ENCODE peak calls at places on chromosomes 16 and 17, in eight cellular contexts. One of them, this sample, is unnamed.

GRCh38 chr17:7394452-7395191 is at the start of gene PLSCR3:
- DNase-seq in CD4-positive, alpha-beta T cell: peak
- DNase-seq in fibroblast of mammary gland: peak
- DNase-seq in dorsolateral prefrontal cortex: peak
- DNase-seq in IMR-90: peak
- DNase-seq in sigmoid colon: peak
- DNase-seq in pancreas: peak
- DNase-seq in GM13977: peak
- DNase-seq in this sample: peak

GRCh38 chr16:3488801-3489200 is 6.5 kb downstream of the C16orf90 start:
- DNase-seq in CD4-positive, alpha-beta T cell: no peak
- DNase-seq in fibroblast of mammary gland: no peak
- DNase-seq in dorsolateral prefrontal cortex: no peak
- DNase-seq in IMR-90: no peak
- DNase-seq in sigmoid colon: no peak
- DNase-seq in pancreas: no peak
- DNase-seq in GM13977: no peak
- DNase-seq in this sample: no peak

GRCh38 chr16:78434401-78434800 is 334.9 kb downstream of the WWOX start:
- DNase-seq in CD4-positive, alpha-beta T cell: no peak
- DNase-seq in fibroblast of mammary gland: no peak
- DNase-seq in dorsolateral prefrontal cortex: no peak
- DNase-seq in IMR-90: no peak
- DNase-seq in sigmoid colon: no peak
- DNase-seq in pancreas: no peak
- DNase-seq in GM13977: no peak
- DNase-seq in this sample: no peak

GRCh38 chr17:78132086-78132676 is 1.6 kb downstream of the TMC8 start:
- DNase-seq in CD4-positive, alpha-beta T cell: peak
- DNase-seq in fibroblast of mammary gland: no peak
- DNase-seq in dorsolateral prefrontal cortex: no peak
- DNase-seq in IMR-90: no peak
- DNase-seq in sigmoid colon: no peak
- DNase-seq in pancreas: peak
- DNase-seq in GM13977: peak
- DNase-seq in this sample: no peak

GRCh38 chr16:48491517-48491916 is 106.3 kb upstream of the SIAH1 start:
- DNase-seq in CD4-positive, alpha-beta T cell: no peak
- DNase-seq in fibroblast of mammary gland: peak
- DNase-seq in dorsolateral prefrontal cortex: no peak
- DNase-seq in IMR-90: peak
- DNase-seq in sigmoid colon: no peak
- DNase-seq in pancreas: no peak
- DNase-seq in GM13977: no peak
- DNase-seq in this sample: no peak

GRCh38 chr16:11671271-11671670 is 3.0 kb downstream of the SNN start:
- DNase-seq in CD4-positive, alpha-beta T cell: no peak
- DNase-seq in fibroblast of mammary gland: no peak
- DNase-seq in dorsolateral prefrontal cortex: no peak
- DNase-seq in IMR-90: no peak
- DNase-seq in sigmoid colon: no peak
- DNase-seq in pancreas: no peak
- DNase-seq in GM13977: no peak
- DNase-seq in this sample: no peak

GRCh38 chr17:77375917-77376651 is 235.3 kb downstream of the SEC14L1 start:
- DNase-seq in CD4-positive, alpha-beta T cell: peak
- DNase-seq in fibroblast of mammary gland: peak
- DNase-seq in dorsolateral prefrontal cortex: no peak
- DNase-seq in IMR-90: peak
- DNase-seq in sigmoid colon: peak
- DNase-seq in pancreas: no peak
- DNase-seq in GM13977: peak
- DNase-seq in this sample: no peak

GRCh38 chr16:12639044-12639443 is 164.6 kb downstream of the CPPED1 start:
- DNase-seq in CD4-positive, alpha-beta T cell: no peak
- DNase-seq in fibroblast of mammary gland: peak
- DNase-seq in dorsolateral prefrontal cortex: no peak
- DNase-seq in IMR-90: peak
- DNase-seq in sigmoid colon: no peak
- DNase-seq in pancreas: no peak
- DNase-seq in GM13977: no peak
- DNase-seq in this sample: no peak

GRCh38 chr17:29195465-29196081 is 15.4 kb upstream of the MYO18A start:
- DNase-seq in CD4-positive, alpha-beta T cell: no peak
- DNase-seq in fibroblast of mammary gland: no peak
- DNase-seq in dorsolateral prefrontal cortex: peak
- DNase-seq in IMR-90: no peak
- DNase-seq in sigmoid colon: no peak
- DNase-seq in pancreas: no peak
- DNase-seq in GM13977: peak
- DNase-seq in this sample: no peak

GRCh38 chr17:21352981-21353265 is 23.2 kb upstream of the KCNJ12 start:
- DNase-seq in CD4-positive, alpha-beta T cell: no peak
- DNase-seq in fibroblast of mammary gland: no peak
- DNase-seq in dorsolateral prefrontal cortex: no peak
- DNase-seq in IMR-90: no peak
- DNase-seq in sigmoid colon: peak
- DNase-seq in pancreas: peak
- DNase-seq in GM13977: no peak
- DNase-seq in this sample: no peak

GRCh38 chr16:17461951-17462729 is 8.6 kb downstream of the XYLT1 start:
- DNase-seq in CD4-positive, alpha-beta T cell: no peak
- DNase-seq in fibroblast of mammary gland: no peak
- DNase-seq in dorsolateral prefrontal cortex: no peak
- DNase-seq in IMR-90: no peak
- DNase-seq in sigmoid colon: no peak
- DNase-seq in pancreas: no peak
- DNase-seq in GM13977: no peak
- DNase-seq in this sample: no peak

DNA sequence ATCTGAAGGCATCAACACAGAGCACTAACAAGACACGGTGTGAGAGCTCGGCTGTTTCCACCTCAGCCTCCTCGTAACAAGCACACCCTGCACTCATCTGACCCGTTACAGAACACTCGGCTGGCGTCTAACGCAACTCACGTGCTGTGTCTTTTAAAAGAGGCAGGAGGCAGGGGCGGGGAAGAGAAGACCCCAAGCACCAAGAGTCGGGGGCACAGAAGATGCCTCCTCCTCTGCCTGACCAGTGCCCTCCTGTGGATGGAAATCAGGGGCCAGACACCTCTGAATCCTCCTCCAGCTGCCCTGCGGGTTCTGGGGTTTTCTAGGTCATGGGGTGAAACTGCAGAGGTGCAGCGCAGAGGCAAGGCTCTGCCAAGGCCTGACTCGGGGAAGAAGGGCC is 74.3 kb downstream of the ZNF778 start:
- DNase-seq in CD4-positive, alpha-beta T cell: no peak
- DNase-seq in fibroblast of mammary gland: no peak
- DNase-seq in dorsolateral prefrontal cortex: no peak
- DNase-seq in IMR-90: no peak
- DNase-seq in sigmoid colon: no peak
- DNase-seq in pancreas: no peak
- DNase-seq in GM13977: no peak
- DNase-seq in this sample: no peak
- TF ChIP-seq CTCF in CD4-positive, alpha-beta T cell: no peak
- TF ChIP-seq CTCF in fibroblast of mammary gland: no peak
- TF ChIP-seq CTCF in dorsolateral prefrontal cortex: no peak
- TF ChIP-seq CTCF in IMR-90: no peak
- TF ChIP-seq CTCF in sigmoid colon: no peak
- TF ChIP-seq CTCF in pancreas: no peak
- TF ChIP-seq CTCF in GM13977: no peak
- TF ChIP-seq CTCF in this sample: no peak

GRCh38 chr17:16872836-16873653 is 98.9 kb downstream of the TNFRSF13B start:
- DNase-seq in CD4-positive, alpha-beta T cell: peak
- DNase-seq in fibroblast of mammary gland: peak
- DNase-seq in dorsolateral prefrontal cortex: no peak
- DNase-seq in IMR-90: no peak
- DNase-seq in sigmoid colon: no peak
- DNase-seq in pancreas: no peak
- DNase-seq in GM13977: peak
- DNase-seq in this sample: peak
- TF ChIP-seq CTCF in CD4-positive, alpha-beta T cell: peak
- TF ChIP-seq CTCF in fibroblast of mammary gland: peak
- TF ChIP-seq CTCF in dorsolateral prefrontal cortex: peak
- TF ChIP-seq CTCF in IMR-90: peak
- TF ChIP-seq CTCF in sigmoid colon: peak
- TF ChIP-seq CTCF in pancreas: peak
- TF ChIP-seq CTCF in GM13977: peak
- TF ChIP-seq CTCF in this sample: peak

DNA sequence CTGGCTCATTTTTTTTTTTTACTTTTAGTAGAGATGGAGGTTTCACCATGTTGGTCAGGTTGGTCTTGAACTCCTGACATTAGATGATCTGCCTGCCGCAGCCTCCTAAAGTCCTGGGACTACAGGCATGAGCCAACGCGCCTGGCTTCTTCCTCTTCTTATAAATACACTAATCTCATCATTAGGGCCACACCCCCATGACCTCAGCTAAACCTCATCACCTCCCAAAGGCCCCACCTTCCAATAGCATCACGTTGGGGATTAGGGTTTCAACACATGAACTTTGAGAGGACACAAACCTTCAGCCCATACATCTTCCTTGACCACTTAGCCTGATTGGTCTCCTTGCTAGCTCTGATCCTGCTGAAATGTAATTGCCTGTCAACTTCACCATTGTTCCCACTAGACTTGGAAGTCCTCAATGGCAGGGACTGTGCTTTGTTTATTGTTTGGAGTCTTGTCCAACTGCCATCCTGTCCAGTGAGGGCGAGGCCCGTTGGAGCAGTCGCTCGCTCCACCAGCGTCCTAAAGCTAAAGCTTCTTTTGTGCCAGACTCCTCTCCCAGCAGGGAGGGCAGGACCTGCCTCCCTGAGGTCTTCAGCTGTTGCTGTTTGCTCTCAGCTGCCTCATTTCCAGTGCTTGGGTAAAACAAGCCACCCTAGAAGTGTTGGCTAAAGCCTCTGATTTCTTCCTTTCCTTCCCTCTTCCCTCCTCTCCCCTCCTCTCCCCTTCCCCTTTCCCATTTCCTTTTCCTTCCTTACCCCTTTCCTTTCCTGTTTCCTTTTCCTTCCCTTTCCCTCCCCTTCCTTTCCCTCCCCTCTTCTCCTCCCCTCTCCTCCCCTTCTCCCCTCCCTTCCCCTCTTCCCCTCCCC is 85.3 kb downstream of the HAPSTR1 start:
- DNase-seq in CD4-positive, alpha-beta T cell: no peak
- DNase-seq in fibroblast of mammary gland: no peak
- DNase-seq in dorsolateral prefrontal cortex: peak
- DNase-seq in IMR-90: no peak
- DNase-seq in sigmoid colon: no peak
- DNase-seq in pancreas: no peak
- DNase-seq in GM13977: no peak
- DNase-seq in this sample: no peak
- TF ChIP-seq CTCF in CD4-positive, alpha-beta T cell: no peak
- TF ChIP-seq CTCF in fibroblast of mammary gland: no peak
- TF ChIP-seq CTCF in dorsolateral prefrontal cortex: peak
- TF ChIP-seq CTCF in IMR-90: no peak
- TF ChIP-seq CTCF in sigmoid colon: no peak
- TF ChIP-seq CTCF in pancreas: no peak
- TF ChIP-seq CTCF in GM13977: no peak
- TF ChIP-seq CTCF in this sample: no peak

GRCh38 chr17:35117984-35118383 is 1.7 kb downstream of the RAD51D start:
- DNase-seq in CD4-positive, alpha-beta T cell: no peak
- DNase-seq in fibroblast of mammary gland: peak
- DNase-seq in dorsolateral prefrontal cortex: no peak
- DNase-seq in IMR-90: peak
- DNase-seq in sigmoid colon: no peak
- DNase-seq in pancreas: no peak
- DNase-seq in GM13977: peak
- DNase-seq in this sample: no peak
- TF ChIP-seq CTCF in CD4-positive, alpha-beta T cell: no peak
- TF ChIP-seq CTCF in fibroblast of mammary gland: peak
- TF ChIP-seq CTCF in dorsolateral prefrontal cortex: peak
- TF ChIP-seq CTCF in IMR-90: peak
- TF ChIP-seq CTCF in sigmoid colon: no peak
- TF ChIP-seq CTCF in pancreas: no peak
- TF ChIP-seq CTCF in GM13977: peak
- TF ChIP-seq CTCF in this sample: peak

GRCh38 chr17:61240851-61241468 is 158.7 kb upstream of the TBX2 start:
- DNase-seq in CD4-positive, alpha-beta T cell: no peak
- DNase-seq in fibroblast of mammary gland: no peak
- DNase-seq in dorsolateral prefrontal cortex: no peak
- DNase-seq in IMR-90: no peak
- DNase-seq in sigmoid colon: no peak
- DNase-seq in pancreas: no peak
- DNase-seq in GM13977: no peak
- DNase-seq in this sample: no peak
- TF ChIP-seq CTCF in CD4-positive, alpha-beta T cell: no peak
- TF ChIP-seq CTCF in fibroblast of mammary gland: no peak
- TF ChIP-seq CTCF in dorsolateral prefrontal cortex: no peak
- TF ChIP-seq CTCF in IMR-90: no peak
- TF ChIP-seq CTCF in sigmoid colon: no peak
- TF ChIP-seq CTCF in pancreas: no peak
- TF ChIP-seq CTCF in GM13977: no peak
- TF ChIP-seq CTCF in this sample: no peak

GRCh38 chr17:37221865-37222264 is 153.9 kb upstream of the C17orf78 start:
- DNase-seq in CD4-positive, alpha-beta T cell: no peak
- DNase-seq in fibroblast of mammary gland: no peak
- DNase-seq in dorsolateral prefrontal cortex: no peak
- DNase-seq in IMR-90: no peak
- DNase-seq in sigmoid colon: no peak
- DNase-seq in pancreas: no peak
- DNase-seq in GM13977: no peak
- DNase-seq in this sample: no peak
- TF ChIP-seq CTCF in CD4-positive, alpha-beta T cell: no peak
- TF ChIP-seq CTCF in fibroblast of mammary gland: peak
- TF ChIP-seq CTCF in dorsolateral prefrontal cortex: no peak
- TF ChIP-seq CTCF in IMR-90: peak
- TF ChIP-seq CTCF in sigmoid colon: no peak
- TF ChIP-seq CTCF in pancreas: no peak
- TF ChIP-seq CTCF in GM13977: no peak
- TF ChIP-seq CTCF in this sample: no peak

GRCh38 chr17:1146551-1147265 is 33.1 kb downstream of the ABR start:
- DNase-seq in CD4-positive, alpha-beta T cell: no peak
- DNase-seq in fibroblast of mammary gland: no peak
- DNase-seq in dorsolateral prefrontal cortex: no peak
- DNase-seq in IMR-90: no peak
- DNase-seq in sigmoid colon: no peak
- DNase-seq in pancreas: no peak
- DNase-seq in GM13977: no peak
- DNase-seq in this sample: no peak

GRCh38 chr17:1145311-1145986 is 34.3 kb downstream of the ABR start:
- DNase-seq in CD4-positive, alpha-beta T cell: no peak
- DNase-seq in fibroblast of mammary gland: no peak
- DNase-seq in dorsolateral prefrontal cortex: no peak
- DNase-seq in IMR-90: no peak
- DNase-seq in sigmoid colon: no peak
- DNase-seq in pancreas: no peak
- DNase-seq in GM13977: no peak
- DNase-seq in this sample: no peak

GRCh38 chr17:1150863-1151685 is 28.7 kb downstream of the ABR start:
- DNase-seq in CD4-positive, alpha-beta T cell: no peak
- DNase-seq in fibroblast of mammary gland: peak
- DNase-seq in dorsolateral prefrontal cortex: no peak
- DNase-seq in IMR-90: no peak
- DNase-seq in sigmoid colon: no peak
- DNase-seq in pancreas: no peak
- DNase-seq in GM13977: no peak
- DNase-seq in this sample: no peak

GRCh38 chr17:1149869-1150268 is 29.9 kb downstream of the ABR start:
- DNase-seq in CD4-positive, alpha-beta T cell: no peak
- DNase-seq in fibroblast of mammary gland: no peak
- DNase-seq in dorsolateral prefrontal cortex: no peak
- DNase-seq in IMR-90: no peak
- DNase-seq in sigmoid colon: no peak
- DNase-seq in pancreas: no peak
- DNase-seq in GM13977: no peak
- DNase-seq in this sample: no peak

GRCh38 chr17:1147664-1148063 is 32.1 kb downstream of the ABR start:
- DNase-seq in CD4-positive, alpha-beta T cell: no peak
- DNase-seq in fibroblast of mammary gland: peak
- DNase-seq in dorsolateral prefrontal cortex: no peak
- DNase-seq in IMR-90: peak
- DNase-seq in sigmoid colon: no peak
- DNase-seq in pancreas: no peak
- DNase-seq in GM13977: no peak
- DNase-seq in this sample: peak
- TF ChIP-seq CTCF in CD4-positive, alpha-beta T cell: no peak
- TF ChIP-seq CTCF in fibroblast of mammary gland: peak
- TF ChIP-seq CTCF in dorsolateral prefrontal cortex: no peak
- TF ChIP-seq CTCF in IMR-90: peak
- TF ChIP-seq CTCF in sigmoid colon: peak
- TF ChIP-seq CTCF in pancreas: no peak
- TF ChIP-seq CTCF in GM13977: no peak
- TF ChIP-seq CTCF in this sample: peak

This sample was measured in osteocyte.